ENCODE peak calls at places on chromosome 22, in five cellular contexts. One of them, this sample, is unnamed.

GRCh38 chr22:46120420-46120737 is 29.9 kb upstream of the PPARA start:
- DNase-seq in NCI-H1417: no peak
- DNase-seq in activated CD4-positive, alpha-beta T cell treated with anti-CD3 and anti-CD28 coated beads, Interleukin-2, amount 10 ng/mL, durations not matched to agents 24 days and 14 days: no peak
- DNase-seq in NCI-H1105: no peak
- DNase-seq in mucosa of descending colon: no peak
- DNase-seq in this sample: no peak

GRCh38 chr22:30301995-30302809 is 12.9 kb upstream of the CASTOR1 start:
- DNase-seq in NCI-H1105: no peak
- DNase-seq in NCI-H1417: no peak
- DNase-seq in activated CD4-positive, alpha-beta T cell treated with anti-CD3 and anti-CD28 coated beads, Interleukin-2, amount 10 ng/mL, durations not matched to agents 24 days and 14 days: peak; percentile 71
- DNase-seq in mucosa of descending colon: peak; percentile 73
- DNase-seq in this sample: no peak

GRCh38 chr22:49703391-49703926 is 124.2 kb downstream of the BRD1 start:
- DNase-seq in mucosa of descending colon: no peak
- DNase-seq in activated CD4-positive, alpha-beta T cell treated with anti-CD3 and anti-CD28 coated beads, Interleukin-2, amount 10 ng/mL, durations not matched to agents 24 days and 14 days: no peak
- DNase-seq in NCI-H1417: no peak
- DNase-seq in NCI-H1105: no peak
- DNase-seq in this sample: no peak

GRCh38 chr22:19508024-19508776 is 16.0 kb downstream of the CLDN5 start:
- DNase-seq in NCI-H1417: no peak
- DNase-seq in NCI-H1105: no peak
- DNase-seq in mucosa of descending colon: no peak
- DNase-seq in activated CD4-positive, alpha-beta T cell treated with anti-CD3 and anti-CD28 coated beads, Interleukin-2, amount 10 ng/mL, durations not matched to agents 24 days and 14 days: no peak
- DNase-seq in this sample: no peak

GRCh38 chr22:19962909-19963806 is 21.5 kb upstream of the TXNRD2 start:
- DNase-seq in mucosa of descending colon: peak; percentile 94
- DNase-seq in NCI-H1105: no peak
- DNase-seq in activated CD4-positive, alpha-beta T cell treated with anti-CD3 and anti-CD28 coated beads, Interleukin-2, amount 10 ng/mL, durations not matched to agents 24 days and 14 days: no peak
- DNase-seq in NCI-H1417: peak; percentile 60
- DNase-seq in this sample: peak; percentile 97

GRCh38 chr22:42233879-42234278 is 36.6 kb downstream of the TCF20 start:
- DNase-seq in activated CD4-positive, alpha-beta T cell treated with anti-CD3 and anti-CD28 coated beads, Interleukin-2, amount 10 ng/mL, durations not matched to agents 24 days and 14 days: no peak
- DNase-seq in mucosa of descending colon: no peak
- DNase-seq in NCI-H1417: no peak
- DNase-seq in NCI-H1105: no peak
- DNase-seq in this sample: no peak

GRCh38 chr22:23888615-23889401 is 5.4 kb upstream of the MIF start:
- DNase-seq in mucosa of descending colon: no peak
- DNase-seq in activated CD4-positive, alpha-beta T cell treated with anti-CD3 and anti-CD28 coated beads, Interleukin-2, amount 10 ng/mL, durations not matched to agents 24 days and 14 days: no peak
- DNase-seq in NCI-H1417: no peak
- DNase-seq in NCI-H1105: no peak
- DNase-seq in this sample: no peak

GRCh38 chr22:35257002-35257320 is 332 bp upstream of the HMGXB4 start:
- DNase-seq in mucosa of descending colon: no peak
- DNase-seq in activated CD4-positive, alpha-beta T cell treated with anti-CD3 and anti-CD28 coated beads, Interleukin-2, amount 10 ng/mL, durations not matched to agents 24 days and 14 days: no peak
- DNase-seq in NCI-H1417: no peak
- DNase-seq in NCI-H1105: no peak
- DNase-seq in this sample: no peak

GRCh38 chr22:38230108-38230825 is 28.5 kb downstream of the MAFF start:
- DNase-seq in mucosa of descending colon: peak; percentile 71
- DNase-seq in NCI-H1417: no peak
- DNase-seq in activated CD4-positive, alpha-beta T cell treated with anti-CD3 and anti-CD28 coated beads, Interleukin-2, amount 10 ng/mL, durations not matched to agents 24 days and 14 days: peak; percentile 68
- DNase-seq in NCI-H1105: no peak
- DNase-seq in this sample: peak; percentile 64

GRCh38 chr22:33504941-33505647 is 415.2 kb downstream of the LARGE1 start:
- DNase-seq in NCI-H1105: no peak
- DNase-seq in mucosa of descending colon: no peak
- DNase-seq in NCI-H1417: no peak
- DNase-seq in activated CD4-positive, alpha-beta T cell treated with anti-CD3 and anti-CD28 coated beads, Interleukin-2, amount 10 ng/mL, durations not matched to agents 24 days and 14 days: no peak
- DNase-seq in this sample: no peak

GRCh38 chr22:45082795-45083194 is 73.0 kb upstream of the PHF21B start:
- DNase-seq in NCI-H1105: no peak
- DNase-seq in activated CD4-positive, alpha-beta T cell treated with anti-CD3 and anti-CD28 coated beads, Interleukin-2, amount 10 ng/mL, durations not matched to agents 24 days and 14 days: peak; percentile 59
- DNase-seq in mucosa of descending colon: no peak
- DNase-seq in NCI-H1417: no peak
- DNase-seq in this sample: no peak

GRCh38 chr22:46066691-46067090 is 83.6 kb upstream of the PPARA start:
- DNase-seq in NCI-H1417: no peak
- DNase-seq in NCI-H1105: peak; percentile 53
- DNase-seq in mucosa of descending colon: peak; percentile 42
- DNase-seq in activated CD4-positive, alpha-beta T cell treated with anti-CD3 and anti-CD28 coated beads, Interleukin-2, amount 10 ng/mL, durations not matched to agents 24 days and 14 days: no peak
- DNase-seq in this sample: peak; percentile 46

GRCh38 chr22:22865311-22866072 is 22.1 kb upstream of the IGLL5 start:
- DNase-seq in NCI-H1105: no peak
- DNase-seq in activated CD4-positive, alpha-beta T cell treated with anti-CD3 and anti-CD28 coated beads, Interleukin-2, amount 10 ng/mL, durations not matched to agents 24 days and 14 days: peak; percentile 81
- DNase-seq in mucosa of descending colon: no peak
- DNase-seq in NCI-H1417: no peak
- DNase-seq in this sample: no peak